ENCODE peak calls at places on chromosomes 3 and 15, in six cellular contexts. One of them, this sample, is unnamed.

GRCh38 chr3:136990826-136991225 is 33.0 kb downstream of the IL20RB start:
- DNase-seq in esophagus squamous epithelium: no peak
- DNase-seq in tibial artery: no peak
- DNase-seq in Caco-2: no peak
- DNase-seq in left ventricle myocardium inferior: no peak
- DNase-seq in GM23338: no peak
- DNase-seq in this sample: no peak

GRCh38 chr3:185846041-185846440 is 21.2 kb upstream of the IGF2BP2 start:
- DNase-seq in esophagus squamous epithelium: no peak
- DNase-seq in tibial artery: no peak
- DNase-seq in Caco-2: no peak
- DNase-seq in left ventricle myocardium inferior: no peak
- DNase-seq in GM23338: peak; percentile 52
- DNase-seq in this sample: no peak

GRCh38 chr3:153640689-153641308 is 478.8 kb downstream of the RAP2B start:
- DNase-seq in esophagus squamous epithelium: no peak
- DNase-seq in tibial artery: no peak
- DNase-seq in Caco-2: peak; percentile 85
- DNase-seq in left ventricle myocardium inferior: no peak
- DNase-seq in GM23338: peak; percentile 49
- DNase-seq in this sample: no peak

GRCh38 chr3:1037631-1038030 is 55.2 kb upstream of the CNTN6 start:
- DNase-seq in esophagus squamous epithelium: no peak
- DNase-seq in tibial artery: no peak
- DNase-seq in Caco-2: no peak
- DNase-seq in left ventricle myocardium inferior: no peak
- DNase-seq in GM23338: no peak
- DNase-seq in this sample: no peak

GRCh38 chr15:81940467-81941451 is 105.1 kb downstream of the MEX3B start:
- DNase-seq in esophagus squamous epithelium: no peak
- DNase-seq in tibial artery: no peak
- DNase-seq in Caco-2: no peak
- DNase-seq in left ventricle myocardium inferior: no peak
- DNase-seq in GM23338: no peak
- DNase-seq in this sample: no peak

GRCh38 chr3:27342279-27342678 is 26.9 kb downstream of the NEK10 start:
- DNase-seq in esophagus squamous epithelium: no peak
- DNase-seq in tibial artery: no peak
- DNase-seq in Caco-2: no peak
- DNase-seq in left ventricle myocardium inferior: no peak
- DNase-seq in GM23338: no peak
- DNase-seq in this sample: no peak

GRCh38 chr3:33209357-33209756 is 9.3 kb downstream of the SUSD5 start:
- DNase-seq in esophagus squamous epithelium: no peak
- DNase-seq in tibial artery: no peak
- DNase-seq in Caco-2: no peak
- DNase-seq in left ventricle myocardium inferior: no peak
- DNase-seq in GM23338: no peak
- DNase-seq in this sample: no peak

GRCh38 chr3:195767792-195768191 is 43.9 kb downstream of the MUC4 start:
- DNase-seq in esophagus squamous epithelium: no peak
- DNase-seq in tibial artery: no peak
- DNase-seq in Caco-2: no peak
- DNase-seq in left ventricle myocardium inferior: no peak
- DNase-seq in GM23338: no peak
- DNase-seq in this sample: no peak

GRCh38 chr3:64861684-64862083 is 173.9 kb upstream of the ADAMTS9 start:
- DNase-seq in esophagus squamous epithelium: no peak
- DNase-seq in tibial artery: no peak
- DNase-seq in Caco-2: no peak
- DNase-seq in left ventricle myocardium inferior: no peak
- DNase-seq in GM23338: no peak
- DNase-seq in this sample: no peak

GRCh38 chr3:158732856-158733200 is 571 bp upstream of the RARRES1 start:
- DNase-seq in esophagus squamous epithelium: no peak
- DNase-seq in tibial artery: no peak
- DNase-seq in Caco-2: no peak
- DNase-seq in left ventricle myocardium inferior: no peak
- DNase-seq in GM23338: peak; percentile 54
- DNase-seq in this sample: no peak

DNA sequence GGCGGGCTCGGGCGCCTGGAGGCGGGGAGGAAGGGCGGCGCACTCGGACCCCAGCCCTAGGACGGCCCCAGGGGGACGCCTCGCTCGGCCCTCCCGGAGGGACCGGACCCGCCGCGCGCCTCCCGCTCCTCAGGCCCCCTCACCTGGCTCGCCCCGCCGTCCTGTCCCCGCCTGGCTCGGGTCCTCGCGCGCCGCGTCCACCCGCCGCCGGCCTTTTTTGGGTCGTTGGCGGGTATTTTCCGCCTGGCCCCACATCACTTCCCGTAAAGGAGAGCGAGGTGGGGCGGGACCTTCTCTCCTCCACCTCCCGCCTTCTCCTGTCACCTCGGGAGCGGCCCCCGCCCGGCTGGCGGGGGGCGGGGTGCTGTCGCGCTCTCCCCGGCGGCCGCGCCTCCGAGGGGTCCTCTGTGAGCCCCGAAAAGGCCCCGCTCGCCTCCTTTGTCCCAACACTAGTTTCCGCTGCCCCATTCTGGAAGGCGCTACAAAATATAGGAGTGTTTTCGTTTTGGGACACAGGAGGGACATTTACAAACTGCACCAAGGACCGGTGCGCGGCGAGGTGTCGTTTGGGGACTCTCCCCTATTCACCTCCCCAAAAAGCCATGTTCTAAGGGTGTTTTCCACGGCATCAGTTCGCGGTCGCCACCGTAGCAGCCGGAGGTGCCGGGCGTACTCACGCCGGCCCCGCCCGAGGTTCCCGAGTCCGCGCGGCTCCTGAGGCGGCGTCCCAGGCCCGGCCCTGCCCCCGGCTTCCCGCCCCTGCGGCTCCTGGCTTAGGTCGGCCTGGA is at the start of gene RAB27A:
- DNase-seq in esophagus squamous epithelium: no peak
- DNase-seq in tibial artery: peak; percentile 88
- DNase-seq in Caco-2: peak; percentile 77
- DNase-seq in left ventricle myocardium inferior: peak; percentile 65
- DNase-seq in GM23338: peak; percentile 88
- DNase-seq in this sample: peak; percentile 66
- H3K4me1 ChIP-seq in esophagus squamous epithelium: peaks cover 8% of the 10 kb centered on the region
- H3K4me1 ChIP-seq in tibial artery: peaks cover 30% of the 10 kb centered on the region
- H3K4me1 ChIP-seq in Caco-2: no peaks in the 10 kb centered on the region
- H3K4me1 ChIP-seq in left ventricle myocardium inferior: peaks cover 24% of the 10 kb centered on the region
- H3K4me1 ChIP-seq in GM23338: peaks cover 6% of the 10 kb centered on the region
- H3K4me1 ChIP-seq in this sample: no peaks in the 10 kb centered on the region

GRCh38 chr3:182812123-182812522 is 18.8 kb downstream of the ATP11B start:
- DNase-seq in esophagus squamous epithelium: no peak
- DNase-seq in tibial artery: no peak
- DNase-seq in Caco-2: no peak
- DNase-seq in left ventricle myocardium inferior: no peak
- DNase-seq in GM23338: no peak
- DNase-seq in this sample: no peak

GRCh38 chr3:182816181-182816580 is 22.9 kb downstream of the ATP11B start:
- DNase-seq in esophagus squamous epithelium: no peak
- DNase-seq in tibial artery: no peak
- DNase-seq in Caco-2: no peak
- DNase-seq in left ventricle myocardium inferior: no peak
- DNase-seq in GM23338: no peak
- DNase-seq in this sample: no peak

GRCh38 chr3:182818296-182818978 is 25.1 kb downstream of the ATP11B start:
- DNase-seq in esophagus squamous epithelium: no peak
- DNase-seq in tibial artery: no peak
- DNase-seq in Caco-2: no peak
- DNase-seq in left ventricle myocardium inferior: no peak
- DNase-seq in GM23338: no peak
- DNase-seq in this sample: no peak

GRCh38 chr3:182811269-182811596 is 17.9 kb downstream of the ATP11B start:
- DNase-seq in esophagus squamous epithelium: no peak
- DNase-seq in tibial artery: no peak
- DNase-seq in Caco-2: no peak
- DNase-seq in left ventricle myocardium inferior: no peak
- DNase-seq in GM23338: no peak
- DNase-seq in this sample: no peak

DNA sequence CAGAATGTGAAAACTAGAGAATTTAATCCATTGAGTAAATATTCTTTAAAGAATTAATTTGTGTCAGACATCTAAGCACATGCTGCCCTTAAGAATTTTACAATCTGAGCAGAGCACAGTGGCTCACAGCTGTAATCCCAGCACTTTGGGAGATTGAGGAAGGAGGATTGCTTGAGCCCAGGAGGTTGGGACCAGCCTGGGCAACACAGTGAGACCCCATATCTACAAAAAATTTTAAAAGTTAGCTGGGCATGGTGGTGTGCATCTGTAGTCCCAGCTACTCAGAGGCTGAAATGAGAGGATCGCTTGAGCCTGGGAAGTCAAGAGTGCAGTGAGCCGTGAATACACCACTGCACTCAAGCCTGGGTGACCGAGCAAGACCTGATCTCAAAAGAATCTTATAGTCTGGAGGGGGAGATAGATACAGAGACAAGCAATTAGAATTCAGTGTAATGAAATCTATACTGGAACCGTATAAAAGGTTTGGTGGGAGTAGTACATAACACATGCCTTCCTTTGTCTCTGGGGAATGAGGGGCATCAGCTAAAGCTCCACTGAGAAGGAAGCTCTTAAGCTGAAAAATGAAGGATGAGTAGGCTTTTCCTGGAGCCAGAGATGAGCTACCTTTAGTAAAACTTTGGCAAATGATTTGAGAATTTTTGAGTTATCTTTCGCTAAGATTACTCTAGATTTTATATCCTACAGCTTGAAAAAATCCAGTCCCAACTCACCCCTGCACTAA is 21.3 kb downstream of the ATP11B start:
- DNase-seq in esophagus squamous epithelium: no peak
- DNase-seq in tibial artery: no peak
- DNase-seq in Caco-2: no peak
- DNase-seq in left ventricle myocardium inferior: no peak
- DNase-seq in GM23338: no peak
- DNase-seq in this sample: no peak
- H3K4me3 ChIP-seq in esophagus squamous epithelium: no peak overlapping the region
- H3K4me3 ChIP-seq in tibial artery: no peak overlapping the region
- H3K4me3 ChIP-seq in Caco-2: no peak overlapping the region
- H3K4me3 ChIP-seq in left ventricle myocardium inferior: no peak overlapping the region
- H3K4me3 ChIP-seq in GM23338: no peak overlapping the region
- H3K4me3 ChIP-seq in this sample: no peak overlapping the region

DNA sequence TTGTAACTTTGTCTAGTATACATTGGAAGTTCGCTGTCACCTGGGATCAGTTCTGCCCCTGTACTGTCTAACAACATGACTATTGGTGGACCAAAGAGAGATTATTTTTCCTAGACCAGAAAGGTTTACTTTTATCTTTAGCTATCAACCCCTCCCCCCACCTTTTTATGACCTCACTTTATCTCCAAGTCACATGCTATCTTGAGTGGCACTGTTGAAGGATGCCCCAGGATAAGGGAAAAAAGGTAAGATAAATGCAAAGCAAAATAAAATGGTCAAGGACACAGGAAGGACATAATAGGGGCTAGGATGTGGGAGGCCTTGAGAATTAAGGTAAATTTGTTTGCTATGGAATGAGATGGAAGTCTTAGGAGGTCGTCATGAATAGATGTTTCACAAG is 996 bp upstream of the ZNF609 start:
- DNase-seq in esophagus squamous epithelium: no peak
- DNase-seq in tibial artery: no peak
- DNase-seq in Caco-2: no peak
- DNase-seq in left ventricle myocardium inferior: no peak
- DNase-seq in GM23338: no peak
- DNase-seq in this sample: no peak
- H3K4me1 ChIP-seq in esophagus squamous epithelium: peaks cover 35% of the 10 kb centered on the region
- H3K4me1 ChIP-seq in tibial artery: peaks cover 34% of the 10 kb centered on the region
- H3K4me1 ChIP-seq in Caco-2: peaks cover 46% of the 10 kb centered on the region
- H3K4me1 ChIP-seq in left ventricle myocardium inferior: peaks cover 39% of the 10 kb centered on the region
- H3K4me1 ChIP-seq in GM23338: peaks cover 40% of the 10 kb centered on the region
- H3K4me1 ChIP-seq in this sample: peaks cover 22% of the 10 kb centered on the region

GRCh38 chr15:56758770-56759449 is 25.6 kb upstream of the ZNF280D start:
- DNase-seq in esophagus squamous epithelium: no peak
- DNase-seq in tibial artery: no peak
- DNase-seq in Caco-2: no peak
- DNase-seq in left ventricle myocardium inferior: no peak
- DNase-seq in GM23338: no peak
- DNase-seq in this sample: no peak
- H3K4me3 ChIP-seq in esophagus squamous epithelium: no peak overlapping the region
- H3K4me3 ChIP-seq in tibial artery: no peak overlapping the region
- H3K4me3 ChIP-seq in Caco-2: no peak overlapping the region
- H3K4me3 ChIP-seq in left ventricle myocardium inferior: no peak overlapping the region
- H3K4me3 ChIP-seq in GM23338: no peak overlapping the region
- H3K4me3 ChIP-seq in this sample: no peak overlapping the region

DNA sequence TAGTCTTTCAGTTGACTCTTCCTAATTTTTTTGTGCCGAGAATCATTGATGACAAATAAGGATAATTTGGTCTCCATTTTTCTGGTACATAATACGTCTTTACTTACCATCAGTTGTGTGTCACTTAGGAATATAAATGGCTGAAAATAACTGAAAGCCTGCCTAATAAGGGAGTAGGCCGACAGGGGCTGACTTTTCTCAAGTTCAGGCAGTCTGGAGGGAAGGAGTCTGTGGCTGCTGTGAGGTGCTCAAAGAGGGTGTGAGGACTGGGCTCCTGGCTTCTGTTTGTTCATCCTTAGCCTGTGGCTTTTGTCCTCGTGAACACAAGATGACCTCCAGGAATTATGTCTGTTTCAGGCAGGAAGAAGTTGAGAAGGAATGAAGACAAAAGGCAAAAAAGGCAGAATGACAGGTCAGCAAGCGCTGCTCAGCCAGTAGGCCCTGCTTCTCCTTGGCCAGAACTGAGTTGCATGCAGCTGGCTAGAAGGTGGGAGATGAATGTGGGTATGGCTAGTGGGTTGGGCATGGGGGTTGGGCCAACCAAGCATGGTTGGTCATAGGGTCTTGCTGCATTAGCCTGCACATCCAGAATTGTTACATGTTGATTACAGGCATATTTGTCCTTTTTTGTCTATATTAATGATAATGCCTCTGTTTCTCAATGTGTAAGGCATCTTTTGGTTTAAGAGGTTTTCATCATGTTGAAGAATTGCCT is 29.2 kb downstream of the IGF1R start:
- DNase-seq in esophagus squamous epithelium: no peak
- DNase-seq in tibial artery: no peak
- DNase-seq in Caco-2: no peak
- DNase-seq in left ventricle myocardium inferior: no peak
- DNase-seq in GM23338: no peak
- DNase-seq in this sample: no peak
- H3K4me1 ChIP-seq in esophagus squamous epithelium: peaks cover 8% of the 10 kb centered on the region
- H3K4me1 ChIP-seq in tibial artery: peaks cover 90% of the 10 kb centered on the region
- H3K4me1 ChIP-seq in Caco-2: peaks cover 34% of the 10 kb centered on the region
- H3K4me1 ChIP-seq in left ventricle myocardium inferior: peaks cover 85% of the 10 kb centered on the region
- H3K4me1 ChIP-seq in GM23338: peaks cover 59% of the 10 kb centered on the region
- H3K4me1 ChIP-seq in this sample: no peaks in the 10 kb centered on the region

DNA sequence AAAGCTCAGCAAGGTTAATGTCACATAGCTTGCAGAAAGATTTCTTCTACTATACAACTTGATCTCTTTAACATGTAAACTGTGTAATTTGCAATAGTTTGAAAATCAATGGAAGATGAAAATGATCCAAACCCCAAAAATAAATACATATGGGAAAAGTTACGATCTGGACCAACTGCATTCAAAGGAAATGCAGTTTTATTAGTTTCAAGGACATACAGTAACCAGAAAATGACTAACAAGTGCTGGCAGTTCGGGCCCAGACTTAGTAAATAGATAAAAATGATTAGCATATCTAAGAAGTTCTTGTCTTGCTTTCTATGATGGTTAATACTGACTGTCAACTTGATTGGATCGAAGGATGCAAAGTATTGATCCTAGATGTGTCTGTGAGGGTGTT is 37.3 kb upstream of the LEKR1 start:
- DNase-seq in esophagus squamous epithelium: no peak
- DNase-seq in tibial artery: no peak
- DNase-seq in Caco-2: no peak
- DNase-seq in left ventricle myocardium inferior: no peak
- DNase-seq in GM23338: no peak
- DNase-seq in this sample: no peak
- H3K4me3 ChIP-seq in esophagus squamous epithelium: no peak overlapping the region
- H3K4me3 ChIP-seq in tibial artery: no peak overlapping the region
- H3K4me3 ChIP-seq in Caco-2: no peak overlapping the region
- H3K4me3 ChIP-seq in left ventricle myocardium inferior: no peak overlapping the region
- H3K4me3 ChIP-seq in GM23338: no peak overlapping the region
- H3K4me3 ChIP-seq in this sample: no peak overlapping the region

This sample was measured in effector memory CD4-positive, alpha-beta T cell.